ENCODE peak calls at places on chromosomes 1 and 21, in four cellular contexts. One of them, this sample, is unnamed. For H3K4me1, the result is how much of the 10 kb centered on the place peaks cover.

GRCh38 chr21:34126269-34126668 is 52.9 kb downstream of the MRPS6 start:
- DNase-seq in HCT116: no peak
- DNase-seq in HepG2: no peak
- DNase-seq in K562: no peak
- DNase-seq in this sample: no peak

GRCh38 chr1:45275054-45275453 is 51.6 kb upstream of the HPDL start:
- DNase-seq in HCT116: no peak
- DNase-seq in HepG2: peak
- DNase-seq in K562: no peak
- DNase-seq in this sample: no peak

GRCh38 chr1:199084293-199084692 is 445.5 kb downstream of the PTPRC start:
- DNase-seq in HCT116: no peak
- DNase-seq in HepG2: no peak
- DNase-seq in K562: no peak
- DNase-seq in this sample: no peak

GRCh38 chr1:225427249-225428065 is at the start of gene LBR:
- DNase-seq in HCT116: no peak
- DNase-seq in HepG2: no peak
- DNase-seq in K562: no peak
- DNase-seq in this sample: no peak

GRCh38 chr1:36622741-36623648 is 140.3 kb upstream of the CSF3R start:
- DNase-seq in HCT116: no peak
- DNase-seq in HepG2: peak
- DNase-seq in K562: no peak
- DNase-seq in this sample: no peak

GRCh38 chr1:30518186-30518585 is 205.2 kb downstream of the MATN1 start:
- DNase-seq in HCT116: no peak
- DNase-seq in HepG2: no peak
- DNase-seq in K562: no peak
- DNase-seq in this sample: no peak

GRCh38 chr1:44553771-44554170 is 120.5 kb downstream of the TMEM53 start:
- DNase-seq in HCT116: peak
- DNase-seq in HepG2: no peak
- DNase-seq in K562: no peak
- DNase-seq in this sample: no peak

GRCh38 chr1:116735246-116735645 is 19.0 kb upstream of the CD2 start:
- DNase-seq in HCT116: no peak
- DNase-seq in HepG2: no peak
- DNase-seq in K562: no peak
- DNase-seq in this sample: no peak

GRCh38 chr1:15726508-15726907 is 9.6 kb upstream of the SLC25A34 start:
- DNase-seq in HCT116: no peak
- DNase-seq in HepG2: no peak
- DNase-seq in K562: no peak
- DNase-seq in this sample: no peak

GRCh38 chr1:220278991-220279390 is 6.7 kb upstream of the RAB3GAP2 start:
- DNase-seq in HCT116: no peak
- DNase-seq in HepG2: no peak
- DNase-seq in K562: no peak
- DNase-seq in this sample: no peak

GRCh38 chr1:116415699-116416533 is 42.9 kb downstream of the ATP1A1 start:
- DNase-seq in HCT116: no peak
- DNase-seq in HepG2: peak
- DNase-seq in K562: peak
- DNase-seq in this sample: no peak

GRCh38 chr1:12056331-12056841 is 6.7 kb upstream of the TNFRSF8 start:
- DNase-seq in HCT116: no peak
- DNase-seq in HepG2: no peak
- DNase-seq in K562: no peak
- DNase-seq in this sample: no peak

GRCh38 chr1:178196631-178197030 is 102.7 kb downstream of the RASAL2 start:
- DNase-seq in HCT116: no peak
- DNase-seq in HepG2: no peak
- DNase-seq in K562: no peak
- DNase-seq in this sample: no peak

GRCh38 chr1:79603862-79604261 is 597.3 kb upstream of the ADGRL4 start:
- DNase-seq in HCT116: no peak
- DNase-seq in HepG2: no peak
- DNase-seq in K562: no peak
- DNase-seq in this sample: no peak

GRCh38 chr1:205354259-205354904 is 2.3 kb downstream of the KLHDC8A start:
- DNase-seq in HCT116: peak
- DNase-seq in HepG2: peak
- DNase-seq in K562: peak
- DNase-seq in this sample: peak

GRCh38 chr21:36859744-36860501 is 106.5 kb downstream of the HLCS start:
- DNase-seq in HCT116: no peak
- DNase-seq in HepG2: peak
- DNase-seq in K562: peak
- DNase-seq in this sample: peak

GRCh38 chr1:185681034-185681633 is 53.1 kb upstream of the HMCN1 start:
- DNase-seq in HCT116: peak
- DNase-seq in HepG2: peak
- DNase-seq in K562: no peak
- DNase-seq in this sample: no peak

GRCh38 chr1:214638997-214639396 is 36.0 kb downstream of the CENPF start:
- DNase-seq in HCT116: no peak
- DNase-seq in HepG2: no peak
- DNase-seq in K562: no peak
- DNase-seq in this sample: no peak

GRCh38 chr1:78765489-78765888 is 115.9 kb downstream of the IFI44 start:
- DNase-seq in HCT116: no peak
- DNase-seq in HepG2: no peak
- DNase-seq in K562: no peak
- DNase-seq in this sample: no peak

GRCh38 chr1:28172690-28173150 is 3.8 kb downstream of the PTAFR start:
- DNase-seq in HCT116: no peak
- DNase-seq in HepG2: peak
- DNase-seq in K562: peak
- DNase-seq in this sample: no peak

GRCh38 chr1:214476229-214476957 is 75.0 kb downstream of the PTPN14 start:
- DNase-seq in HCT116: peak
- DNase-seq in HepG2: no peak
- DNase-seq in K562: no peak
- DNase-seq in this sample: no peak

GRCh38 chr1:34740161-34740875 is 14.5 kb upstream of the GJB5 start:
- DNase-seq in HCT116: no peak
- DNase-seq in HepG2: no peak
- DNase-seq in K562: no peak
- DNase-seq in this sample: no peak

GRCh38 chr1:5526385-5526750 is 465.9 kb downstream of the NPHP4 start:
- DNase-seq in HCT116: no peak
- DNase-seq in HepG2: no peak
- DNase-seq in K562: no peak
- DNase-seq in this sample: no peak

GRCh38 chr1:193187114-193187513 is 701 bp upstream of the B3GALT2 start:
- DNase-seq in HCT116: no peak
- DNase-seq in HepG2: no peak
- DNase-seq in K562: no peak
- DNase-seq in this sample: no peak

DNA sequence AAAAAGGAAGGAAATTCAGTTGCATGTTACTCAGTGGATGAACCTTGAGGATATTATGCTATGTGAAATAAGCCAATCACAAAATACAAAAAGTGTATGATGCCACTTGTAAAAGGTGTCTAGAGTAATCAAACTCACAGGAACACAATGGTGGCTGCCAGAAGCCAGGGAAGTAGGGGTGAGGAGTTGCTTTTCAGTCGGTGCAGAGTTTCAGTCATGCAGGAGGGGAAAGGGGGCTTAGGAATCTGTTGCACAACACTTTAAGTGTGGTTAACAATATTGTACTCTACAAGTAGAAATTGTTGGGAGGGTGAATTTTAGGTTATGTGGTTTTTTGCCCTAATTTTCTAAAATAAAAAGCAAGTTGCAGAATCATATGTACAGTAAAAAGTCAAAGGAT is 184.2 kb upstream of the RAB4A start:
- DNase-seq in HCT116: no peak
- DNase-seq in HepG2: no peak
- DNase-seq in K562: no peak
- DNase-seq in this sample: no peak
- TF ChIP-seq REST in HCT116: no peak
- TF ChIP-seq REST in HepG2: no peak
- TF ChIP-seq REST in K562: no peak
- TF ChIP-seq REST in this sample: no peak

GRCh38 chr1:156608981-156609380 is 7.7 kb upstream of the GPATCH4 start:
- DNase-seq in HCT116: no peak
- DNase-seq in HepG2: no peak
- DNase-seq in K562: peak
- DNase-seq in this sample: no peak
- H3K4me1 ChIP-seq in HCT116: under half
- H3K4me1 ChIP-seq in HepG2: under half
- H3K4me1 ChIP-seq in K562: under half
- H3K4me1 ChIP-seq in this sample: under half

DNA sequence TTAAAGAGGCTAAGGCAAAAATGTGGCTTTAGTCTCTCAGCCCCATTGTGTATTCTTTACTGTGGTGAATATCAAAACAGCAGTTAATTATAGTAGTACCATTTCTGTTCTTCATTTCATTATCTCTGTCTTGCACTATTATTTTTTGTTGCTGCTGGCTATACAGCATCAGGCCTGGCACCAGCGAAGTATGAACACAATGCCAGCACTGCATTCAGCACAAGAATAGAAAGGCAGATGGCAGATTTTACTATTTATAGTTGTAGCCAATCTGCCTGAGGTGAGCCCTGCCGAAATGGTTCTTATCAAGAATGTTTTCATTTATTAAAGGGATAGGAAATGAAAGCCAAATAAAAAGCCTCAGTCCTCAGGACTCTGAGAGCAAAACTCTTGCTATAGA is 72.1 kb downstream of the GPR52 start:
- DNase-seq in HCT116: no peak
- DNase-seq in HepG2: no peak
- DNase-seq in K562: no peak
- DNase-seq in this sample: no peak
- TF ChIP-seq TCF7L2 in HCT116: no peak
- TF ChIP-seq TCF7L2 in HepG2: no peak
- TF ChIP-seq TCF7L2 in K562: no peak
- TF ChIP-seq TCF7L2 in this sample: no peak

GRCh38 chr1:161225534-161226319 is at the start of gene TOMM40L:
- DNase-seq in HCT116: peak
- DNase-seq in HepG2: peak
- DNase-seq in K562: peak
- DNase-seq in this sample: peak

GRCh38 chr1:161225178-161225533 is 704 bp upstream of the TOMM40L start:
- DNase-seq in HCT116: no peak
- DNase-seq in HepG2: peak
- DNase-seq in K562: no peak
- DNase-seq in this sample: no peak

GRCh38 chr1:161226320-161226711 is 456 bp downstream of the TOMM40L start:
- DNase-seq in HCT116: no peak
- DNase-seq in HepG2: no peak
- DNase-seq in K562: no peak
- DNase-seq in this sample: no peak

GRCh38 chr1:161222175-161223019 is 1.0 kb downstream of the APOA2 start:
- DNase-seq in HCT116: no peak
- DNase-seq in HepG2: no peak
- DNase-seq in K562: no peak
- DNase-seq in this sample: no peak

DNA sequence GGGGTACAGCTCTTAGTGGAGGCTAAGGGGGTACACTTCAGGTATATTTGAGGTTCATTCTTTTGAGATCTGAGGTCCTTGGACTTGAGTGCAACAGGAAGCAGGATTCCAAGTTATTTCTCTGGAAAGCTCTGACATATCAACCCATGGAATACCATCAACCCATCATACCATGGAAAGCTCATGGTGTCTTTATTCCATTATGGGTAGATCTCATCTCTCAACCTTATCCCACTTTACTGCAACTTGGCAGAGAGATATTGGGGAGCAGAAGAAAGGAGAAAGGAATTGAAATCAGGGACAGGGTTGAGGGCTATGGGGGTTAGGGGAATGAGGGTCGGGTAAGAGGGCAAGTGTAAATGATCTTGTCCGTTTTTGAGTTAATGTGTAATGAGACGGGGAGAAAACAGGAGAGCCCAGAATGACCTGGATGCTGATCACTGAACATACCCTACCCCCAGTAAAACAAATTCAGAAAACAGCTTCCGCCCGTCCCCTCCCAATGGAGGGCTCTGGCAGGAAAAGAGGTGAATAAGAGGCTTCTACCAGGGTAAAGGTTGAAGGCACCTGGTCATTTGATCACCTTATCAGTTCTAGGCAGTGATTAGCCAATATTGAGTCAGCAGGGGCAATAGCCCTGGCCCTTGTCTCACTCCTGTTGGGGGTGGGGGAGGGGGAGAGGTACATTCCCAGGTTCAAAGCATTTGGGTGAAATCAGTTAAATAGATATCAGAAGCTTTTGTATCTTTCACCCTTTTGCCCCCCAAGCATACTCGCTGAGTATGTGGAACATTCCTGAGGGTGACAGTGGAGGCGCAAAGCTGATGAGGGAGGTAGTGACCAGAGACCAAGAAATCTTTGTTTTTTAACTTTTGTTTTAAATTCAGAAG is 622 bp upstream of the APOA2 start:
- DNase-seq in HCT116: no peak
- DNase-seq in HepG2: peak
- DNase-seq in K562: peak
- DNase-seq in this sample: no peak
- TF ChIP-seq REST in HCT116: no peak
- TF ChIP-seq REST in HepG2: no peak
- TF ChIP-seq REST in K562: no peak
- TF ChIP-seq REST in this sample: no peak

GRCh38 chr1:40704817-40705733 is 13.6 kb downstream of the NFYC start:
- DNase-seq in HCT116: no peak
- DNase-seq in HepG2: no peak
- DNase-seq in K562: peak
- DNase-seq in this sample: no peak
- H3K4me1 ChIP-seq in HCT116: under half
- H3K4me1 ChIP-seq in HepG2: half or more
- H3K4me1 ChIP-seq in K562: under half
- H3K4me1 ChIP-seq in this sample: under half

GRCh38 chr1:51421961-51422360 is 91.6 kb upstream of the TTC39A start:
- DNase-seq in HCT116: peak
- DNase-seq in HepG2: peak
- DNase-seq in K562: peak
- DNase-seq in this sample: peak
- TF ChIP-seq TCF7L2 in HCT116: no peak
- TF ChIP-seq TCF7L2 in HepG2: no peak
- TF ChIP-seq TCF7L2 in K562: no peak
- TF ChIP-seq TCF7L2 in this sample: no peak